ENCODE peak calls at places on chromosome 10, in five cellular contexts. Z is SK-N-SH, I is HepG2, U is K562, L is HCT116. X is an unnamed sample.

GRCh38 chr10:91768123-91768522 is 30.1 kb upstream of the TNKS2 start:
- DNase-seq in L (no peak), I (no peak), U (no peak), Z (no peak), X (no peak)

GRCh38 chr10:68332259-68333057 is at the start of gene PBLD:
- DNase-seq in U (peak), Z (peak), L (peak), I (peak), X (peak)

GRCh38 chr10:126702181-126702580 is 31.7 kb upstream of the C10orf90 start:
- DNase-seq in U (no peak), I (no peak), Z (no peak), L (no peak), X (no peak)

GRCh38 chr10:132407846-132408278 is 10.9 kb downstream of the PWWP2B start:
- DNase-seq in I (no peak), L (no peak), Z (peak), U (no peak), X (no peak)

GRCh38 chr10:102652170-102652926 is 8.1 kb downstream of the TRIM8 start:
- DNase-seq in Z (no peak), L (no peak), U (no peak), I (no peak), X (no peak)

GRCh38 chr10:46106410-46107255 is 60.6 kb upstream of the MSMB start:
- DNase-seq in I (peak), L (peak), Z (peak), U (peak), X (no peak)

GRCh38 chr10:128063736-128064614 is 62.2 kb downstream of the MKI67 start:
- DNase-seq in L (no peak), Z (no peak), I (no peak), U (no peak), X (no peak)

GRCh38 chr10:51302316-51302715 is 228.0 kb downstream of the PRKG1 start:
- DNase-seq in I (no peak), U (no peak), L (no peak), Z (no peak), X (no peak)

GRCh38 chr10:75229961-75230360 is 5.8 kb downstream of the COMTD1 start:
- DNase-seq in U (no peak), Z (no peak), I (no peak), L (no peak), X (no peak)

GRCh38 chr10:6416892-6417512 is 163.1 kb downstream of the PRKCQ start:
- DNase-seq in Z (peak), I (peak), U (peak), L (peak), X (peak)

GRCh38 chr10:84224411-84225028 is 824 bp downstream of the LRIT2 start:
- DNase-seq in I (no peak), L (no peak), U (peak), Z (no peak), X (no peak)

GRCh38 chr10:88038268-88038667 is 174.8 kb downstream of the PTEN start:
- DNase-seq in Z (no peak), U (no peak), I (no peak), L (no peak), X (no peak)

GRCh38 chr10:95121904-95122303 is 52.6 kb upstream of the CYP2C8 start:
- DNase-seq in L (no peak), U (no peak), Z (no peak), I (peak), X (no peak)

GRCh38 chr10:98318861-98319260 is 50.9 kb upstream of the LOXL4 start:
- DNase-seq in Z (no peak), I (no peak), U (no peak), L (no peak), X (no peak)

GRCh38 chr10:43398939-43399871 is 9.8 kb downstream of the HNRNPF start:
- DNase-seq in I (peak), U (peak), Z (no peak), L (no peak), X (no peak)

GRCh38 chr10:67697646-67698245 is 1.8 kb upstream of the CTNNA3 start:
- DNase-seq in I (peak), U (peak), Z (peak), L (peak), X (peak)

GRCh38 chr10:7233259-7233991 is 177.4 kb downstream of the SFMBT2 start:
- DNase-seq in L (no peak), U (peak), I (peak), Z (no peak), X (no peak)

GRCh38 chr10:133440633-133441285 is 13.0 kb upstream of the SCART1 start:
- DNase-seq in Z (no peak), I (no peak), U (no peak), L (no peak), X (no peak)

GRCh38 chr10:4246881-4247358 is 461.9 kb upstream of the KLF6 start:
- DNase-seq in L (no peak), I (no peak), Z (no peak), U (no peak), X (no peak)

GRCh38 chr10:129761981-129762956 is 201.8 kb downstream of the EBF3 start:
- DNase-seq in U (no peak), I (no peak), Z (no peak), L (no peak), X (no peak)

GRCh38 chr10:50981385-50981784 is 92.9 kb upstream of the PRKG1 start:
- DNase-seq in I (no peak), Z (no peak), L (no peak), U (no peak), X (no peak)

GRCh38 chr10:77168861-77169260 is 468.7 kb downstream of the KCNMA1 start:
- DNase-seq in I (no peak), U (no peak), L (peak), Z (no peak), X (no peak)

GRCh38 chr10:100909506-100910260 is 3.1 kb upstream of the SLF2 start:
- DNase-seq in I (no peak), L (no peak), Z (no peak), U (no peak), X (no peak)

GRCh38 chr10:32103721-32104120 is 47.5 kb upstream of the KIF5B start:
- DNase-seq in U (no peak), L (no peak), I (no peak), Z (no peak), X (no peak)

GRCh38 chr10:71985542-71986250 is 21.5 kb downstream of the CHST3 start:
- DNase-seq in I (no peak), L (no peak), U (no peak), Z (no peak), X (no peak)

DNA sequence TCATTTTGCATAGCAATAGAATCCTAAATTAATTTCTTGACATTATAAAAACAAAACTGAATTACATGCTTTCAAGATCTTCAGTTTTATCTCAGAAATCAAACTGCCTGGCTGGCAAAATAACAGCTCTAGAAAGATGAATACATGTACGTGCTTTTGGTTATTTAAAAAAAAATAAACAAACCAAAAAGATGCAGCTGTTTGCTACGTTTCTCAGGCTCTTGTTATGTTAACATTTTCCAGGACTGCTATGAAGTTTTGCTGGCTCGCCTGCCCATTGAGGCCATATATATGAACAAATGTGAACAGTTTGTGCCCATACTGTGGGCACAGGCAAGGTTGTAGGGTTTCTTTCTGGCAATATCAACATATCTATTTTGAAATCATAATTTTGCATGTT is 86.6 kb downstream of the ODAD2 start:
- DNase-seq in U (no peak), Z (no peak), L (no peak), I (no peak), X (no peak)
- TF ChIP-seq YY1 in U (no peak), Z (no peak), L (no peak), I (no peak), X (no peak)

GRCh38 chr10:114632869-114633715 is 25.0 kb downstream of the ABLIM1 start:
- DNase-seq in I (peak), Z (peak), L (peak), U (no peak), X (no peak)
- TF ChIP-seq YY1 in I (no peak), Z (no peak), L (no peak), U (no peak), X (no peak)

GRCh38 chr10:34015700-34016099 is 681.2 kb upstream of the NRP1 start:
- DNase-seq in U (no peak), I (no peak), L (no peak), Z (no peak), X (no peak)
- TF ChIP-seq YY1 in U (no peak), I (no peak), L (no peak), Z (no peak), X (no peak)

GRCh38 chr10:124019886-124020797 is 73.3 kb downstream of the CHST15 start:
- DNase-seq in Z (no peak), L (no peak), U (no peak), I (no peak), X (peak)
- TF ChIP-seq YY1 in Z (no peak), L (no peak), U (no peak), I (no peak), X (peak)

GRCh38 chr10:30894221-30894620 is 137.4 kb downstream of the ZNF438 start:
- DNase-seq in U (no peak), I (no peak), L (no peak), Z (no peak), X (no peak)

GRCh38 chr10:30897045-30897444 is 134.6 kb downstream of the ZNF438 start:
- DNase-seq in U (no peak), Z (no peak), L (no peak), I (no peak), X (no peak)

GRCh38 chr10:30897547-30897946 is 134.1 kb downstream of the ZNF438 start:
- DNase-seq in I (no peak), Z (no peak), L (no peak), U (no peak), X (no peak)

GRCh38 chr10:30887839-30888238 is 143.8 kb downstream of the ZNF438 start:
- DNase-seq in L (no peak), I (no peak), Z (no peak), U (no peak), X (no peak)

GRCh38 chr10:30893208-30893607 is 138.5 kb downstream of the ZNF438 start:
- DNase-seq in Z (no peak), I (no peak), L (no peak), U (no peak), X (no peak)
- TF ChIP-seq YY1 in Z (no peak), I (no peak), L (no peak), U (no peak), X (no peak)

X was measured in NT2/D1.